ENCODE peak calls at places on chromosomes 3 and 15, in ten cellular contexts. D is neuronal stem cell; X is LoVo; Z is posterior cingulate gyrus; I is HTR-8/SVneo; A is left colon; V is amygdala; P is stimulated activated CD4-positive, alpha-beta T cell treated with anti-CD3 and anti-CD28 coated beads, Interleukin-4, amount 100 ng/mL, for 4 hours; J is ecto neural progenitor cell; S is IMR-90. W is an unnamed sample.

GRCh38 chr3:88150371-88150770 is 612 bp downstream of the C3orf38 start:
- DNase-seq in S (no peak), P (no peak), V (no peak), I (no peak), A (no peak), X (no peak), Z (no peak), D (no peak), J (no peak), W (no peak)

GRCh38 chr15:50544368-50544767 is 2.1 kb downstream of the USP50 start:
- DNase-seq in Z (no peak), X (no peak), V (no peak), S (no peak), P (no peak), A (no peak), I (no peak), D (no peak), J (no peak), W (no peak)

GRCh38 chr3:120625199-120625598 is 29.1 kb downstream of the NDUFB4 start:
- DNase-seq in X (no peak), I (no peak), Z (no peak), S (no peak), D (no peak), V (no peak), P (no peak), J (no peak), A (no peak), W (no peak)

GRCh38 chr3:150342951-150343468 is 65.1 kb upstream of the TSC22D2 start:
- DNase-seq in J (no peak), A (no peak), X (no peak), P (no peak), D (no peak), Z (no peak), V (no peak), S (no peak), I (no peak), W (no peak)

GRCh38 chr15:90266061-90266431 is 574 bp downstream of the NGRN start:
- DNase-seq in V (no peak), I (peak), A (peak), S (peak), J (no peak), Z (peak), P (peak), X (peak), D (no peak), W (no peak)

GRCh38 chr3:73236867-73237266 is 175.4 kb downstream of the EBLN2 start:
- DNase-seq in D (no peak), I (no peak), X (no peak), S (no peak), Z (no peak), A (no peak), V (no peak), P (no peak), J (no peak), W (no peak)

GRCh38 chr3:70120360-70120966 is 120.9 kb downstream of the SAMMSON start:
- DNase-seq in J (no peak), I (peak), Z (no peak), V (no peak), P (peak), A (peak), X (peak), D (peak), S (peak), W (peak)

GRCh38 chr3:157453824-157454223 is 17.2 kb downstream of the PTX3 start:
- DNase-seq in X (no peak), D (no peak), I (no peak), Z (no peak), J (no peak), V (no peak), S (no peak), P (no peak), A (no peak), W (no peak)

GRCh38 chr15:36959746-36960145 is 140.6 kb downstream of the MEIS2 start:
- DNase-seq in A (no peak), X (no peak), D (no peak), Z (no peak), S (no peak), V (no peak), P (no peak), I (no peak), J (no peak), W (no peak)

GRCh38 chr15:76996526-76997401 is 1.8 kb downstream of the PSTPIP1 start:
- DNase-seq in V (no peak), I (peak), S (peak), A (peak), J (no peak), D (no peak), Z (peak), P (peak), X (no peak), W (no peak)

GRCh38 chr3:147113293-147114045 is 292.9 kb downstream of the ZIC4 start:
- DNase-seq in A (no peak), D (no peak), I (peak), S (peak), P (no peak), Z (no peak), J (no peak), X (peak), V (no peak), W (no peak)

GRCh38 chr3:171049831-171050444 is 23.4 kb upstream of the SLC2A2 start:
- DNase-seq in X (peak), V (peak), Z (peak), A (peak), D (peak), I (peak), J (peak), S (peak), P (peak), W (no peak)

GRCh38 chr3:111774622-111775021 is 84.4 kb upstream of the PHLDB2 start:
- DNase-seq in Z (no peak), A (no peak), V (no peak), S (no peak), D (no peak), I (no peak), P (no peak), X (no peak), J (no peak), W (no peak)

GRCh38 chr15:78179286-78179840 is 30.2 kb downstream of the IDH3A start:
- DNase-seq in X (no peak), Z (no peak), J (no peak), A (no peak), V (no peak), P (no peak), S (no peak), D (no peak), I (no peak), W (no peak)

GRCh38 chr3:142802891-142803290 is 79.1 kb downstream of the TRPC1 start:
- DNase-seq in V (no peak), S (no peak), I (no peak), Z (no peak), A (no peak), P (no peak), D (no peak), X (no peak), J (no peak), W (no peak)

GRCh38 chr15:39172380-39173281 is 408.2 kb upstream of the THBS1 start:
- DNase-seq in Z (peak), I (no peak), A (no peak), P (no peak), X (no peak), S (peak), J (no peak), D (no peak), V (peak), W (no peak)

GRCh38 chr15:95169701-95170459 is 938.5 kb downstream of the MCTP2 start:
- DNase-seq in D (no peak), Z (peak), J (no peak), V (no peak), X (no peak), P (no peak), I (no peak), S (peak), A (peak), W (no peak)

GRCh38 chr3:53150247-53151085 is 10.5 kb upstream of the PRKCD start:
- DNase-seq in Z (peak), A (peak), V (no peak), J (no peak), X (peak), S (peak), D (no peak), P (no peak), I (no peak), W (no peak)

GRCh38 chr3:49719214-49719884 is at the start of gene AMIGO3:
- DNase-seq in V (peak), S (peak), Z (peak), I (peak), J (peak), P (peak), X (no peak), D (peak), A (peak), W (peak)

W was measured in NCI-H1048.